ENCODE peak calls at places on chromosome 17, in eight cellular contexts. M is AG08396; C is stimulated activated CD8-positive, alpha-beta memory T cell treated with anti-CD3 and anti-CD28 coated beads, Interleukin-12 subunit alpha, Interleukin-12 subunit beta, amount 100 ng/mL, for 4 hours; D is NCI-H187 treated with DMSO at 0.1 percent for 48 hours; J is AG04449; X is NCI-H1105 treated with DMSO at 0.1 percent for 48 hours; G is HTR-8/SVneo; E is EL. U is an unnamed sample.

GRCh38 chr17:55641559-55642160 is 81.0 kb downstream of the TMEM100 start:
- DNase-seq in D (peak), X (no peak), G (peak), C (no peak), J (peak), E (peak), M (peak), U (no peak)

GRCh38 chr17:14950216-14950615 is 314.9 kb downstream of the PMP22 start:
- DNase-seq in G (no peak), X (no peak), E (peak), M (no peak), J (peak), D (no peak), C (no peak), U (no peak)

GRCh38 chr17:63702223-63702577 is 2.3 kb upstream of the LIMD2 start:
- DNase-seq in D (no peak), E (no peak), G (no peak), X (no peak), M (no peak), J (no peak), C (peak), U (peak)

GRCh38 chr17:285751-286422 is 66.7 kb downstream of the RPH3AL start:
- DNase-seq in M (no peak), G (no peak), X (no peak), D (no peak), J (no peak), C (no peak), E (no peak), U (no peak)

GRCh38 chr17:76700627-76701470 is 9.9 kb downstream of the MXRA7 start:
- DNase-seq in X (no peak), J (peak), E (peak), G (peak), M (peak), C (no peak), D (peak), U (no peak)

GRCh38 chr17:44766409-44767038 is 7.7 kb downstream of the ADAM11 start:
- DNase-seq in G (no peak), C (no peak), D (no peak), X (no peak), E (no peak), M (no peak), J (no peak), U (no peak)

GRCh38 chr17:63571632-63572310 is 21.5 kb downstream of the DCAF7 start:
- DNase-seq in M (peak), G (peak), J (peak), D (no peak), E (peak), C (no peak), X (no peak), U (no peak)

GRCh38 chr17:29086628-29087332 is 43.8 kb downstream of the PIPOX start:
- DNase-seq in E (no peak), M (no peak), G (no peak), D (no peak), C (no peak), X (no peak), J (no peak), U (no peak)

GRCh38 chr17:11644265-11645212 is 46.3 kb downstream of the DNAH9 start:
- DNase-seq in M (peak), X (peak), J (no peak), G (peak), C (no peak), D (no peak), E (peak), U (no peak)

GRCh38 chr17:35568561-35568960 is 7.9 kb upstream of the SLFN14 start:
- DNase-seq in G (no peak), J (no peak), D (no peak), E (peak), X (no peak), C (no peak), M (peak), U (peak)

GRCh38 chr17:81906476-81907218 is 4.6 kb downstream of the PCYT2 start:
- DNase-seq in J (no peak), D (no peak), X (no peak), G (no peak), M (no peak), E (no peak), C (no peak), U (no peak)

GRCh38 chr17:2736956-2737355 is 12.5 kb downstream of the CCDC92B start:
- DNase-seq in C (no peak), J (no peak), X (no peak), E (no peak), D (no peak), M (no peak), G (no peak), U (no peak)

GRCh38 chr17:45742251-45742650 is 41.9 kb upstream of the CRHR1 start:
- DNase-seq in E (no peak), G (no peak), M (no peak), X (no peak), C (no peak), D (no peak), J (no peak), U (no peak)

GRCh38 chr17:46118969-46119368 is 74.3 kb downstream of the KANSL1 start:
- DNase-seq in D (no peak), M (no peak), G (no peak), C (no peak), X (no peak), J (no peak), E (no peak), U (no peak)

GRCh38 chr17:7589204-7589868 is 558 bp downstream of the SOX15 start:
- DNase-seq in M (peak), E (peak), X (peak), C (peak), J (no peak), G (no peak), D (no peak), U (no peak)

GRCh38 chr17:54951286-54951685 is 17.2 kb downstream of the COX11 start:
- DNase-seq in X (no peak), M (no peak), D (no peak), E (no peak), G (no peak), J (no peak), C (no peak), U (no peak)

GRCh38 chr17:82227629-82228277 is 1.1 kb upstream of the SLC16A3 start:
- DNase-seq in E (no peak), X (no peak), G (no peak), J (no peak), D (no peak), M (no peak), C (no peak), U (no peak)

GRCh38 chr17:35548978-35549377 is 11.5 kb upstream of the SLFN12L start:
- DNase-seq in C (no peak), D (no peak), G (no peak), X (no peak), M (no peak), J (no peak), E (no peak), U (no peak)

GRCh38 chr17:32810690-32811089 is 66.2 kb downstream of the MYO1D start:
- DNase-seq in E (no peak), D (no peak), G (no peak), X (no peak), M (no peak), J (no peak), C (no peak), U (no peak)

GRCh38 chr17:29140051-29140582 is 40.1 kb downstream of the MYO18A start:
- DNase-seq in D (no peak), C (peak), X (no peak), E (peak), J (no peak), M (peak), G (no peak), U (peak)

GRCh38 chr17:21841839-21842238 is 149.5 kb downstream of the KCNJ18 start:
- DNase-seq in E (no peak), C (no peak), G (no peak), J (no peak), M (no peak), X (no peak), D (no peak), U (no peak)

GRCh38 chr17:51640108-51640622 is 379.8 kb downstream of the UTP18 start:
- DNase-seq in J (no peak), G (no peak), D (no peak), X (no peak), M (no peak), C (no peak), E (no peak), U (no peak)

GRCh38 chr17:66691644-66692500 is 143.0 kb upstream of the CACNG5 start:
- DNase-seq in E (no peak), D (no peak), C (no peak), G (no peak), M (no peak), X (no peak), J (no peak), U (no peak)

GRCh38 chr17:40559016-40559853 is 6.0 kb downstream of the CCR7 start:
- DNase-seq in G (no peak), E (no peak), C (no peak), J (no peak), M (no peak), D (no peak), X (no peak), U (no peak)

GRCh38 chr17:59527931-59528330 is 37.5 kb upstream of the DHX40 start:
- DNase-seq in G (no peak), X (no peak), D (no peak), J (no peak), E (no peak), M (no peak), C (no peak), U (no peak)

GRCh38 chr17:67484261-67484660 is 107.2 kb downstream of the PITPNC1 start:
- DNase-seq in X (no peak), D (no peak), G (no peak), M (no peak), C (no peak), E (no peak), J (no peak), U (no peak)

GRCh38 chr17:17840751-17841591 is 4.2 kb upstream of the SREBF1 start:
- DNase-seq in G (no peak), E (peak), D (no peak), J (no peak), M (peak), C (no peak), X (peak), U (no peak)

GRCh38 chr17:34318474-34318873 is 761 bp upstream of the CCL8 start:
- DNase-seq in E (no peak), G (no peak), J (no peak), D (no peak), C (no peak), X (no peak), M (no peak), U (no peak)

GRCh38 chr17:31511583-31511982 is 120.1 kb downstream of the RAB11FIP4 start:
- DNase-seq in M (no peak), E (no peak), X (no peak), J (no peak), G (no peak), C (no peak), D (no peak), U (no peak)

GRCh38 chr17:33651631-33652030 is 358.5 kb upstream of the ASIC2 start:
- DNase-seq in M (no peak), J (no peak), X (no peak), C (no peak), E (no peak), G (no peak), D (no peak), U (no peak)

GRCh38 chr17:44167181-44167861 is 3.2 kb upstream of the ASB16 start:
- DNase-seq in X (no peak), D (no peak), C (no peak), G (no peak), E (no peak), J (no peak), M (no peak), U (no peak)

GRCh38 chr17:40547079-40547784 is 18.0 kb downstream of the CCR7 start:
- DNase-seq in X (peak), J (no peak), D (peak), C (peak), M (no peak), E (no peak), G (no peak), U (peak)

GRCh38 chr17:53253956-53254597 is 568.6 kb upstream of the KIF2B start:
- DNase-seq in X (no peak), E (no peak), G (no peak), M (no peak), C (no peak), D (no peak), J (no peak), U (no peak)

GRCh38 chr17:40209404-40210093 is 9.6 kb upstream of the WIPF2 start:
- DNase-seq in G (no peak), C (no peak), X (no peak), D (no peak), M (peak), E (peak), J (peak), U (no peak)

GRCh38 chr17:17468217-17469010 is 8.4 kb upstream of the MED9 start:
- DNase-seq in C (no peak), X (no peak), M (no peak), E (no peak), G (no peak), J (no peak), D (no peak), U (no peak)

U was measured in activated T-helper 1 cell treated with anti-CD3 and anti-CD28 coated beads, Interleukin-2, amount 50 U/mL, for 16 hours.